ENCODE peak calls at places on chromosomes 1 and 21, in six cellular contexts. J is HTR-8/SVneo; P is dermis blood vessel endothelial cell; U is CD4-positive, alpha-beta memory T cell; C is G401; Y is globus pallidus. G is an unnamed sample.

GRCh38 chr1:42266253-42267135 is 68.5 kb downstream of the FOXJ3 start:
- DNase-seq in U (no peak), C (peak), P (peak), Y (no peak), J (no peak), G (no peak)

GRCh38 chr1:30388386-30388785 is 335.0 kb downstream of the MATN1 start:
- DNase-seq in J (no peak), Y (no peak), U (no peak), P (no peak), C (no peak), G (no peak)

GRCh38 chr1:55050283-55050682 is 10.9 kb downstream of the PCSK9 start:
- DNase-seq in U (no peak), J (no peak), P (no peak), C (peak), Y (no peak), G (no peak)

GRCh38 chr21:14321042-14321441 is 61.9 kb downstream of the HSPA13 start:
- DNase-seq in U (no peak), C (no peak), P (no peak), J (peak), Y (no peak), G (no peak)

GRCh38 chr21:14591882-14592281 is 45.8 kb upstream of the SAMSN1 start:
- DNase-seq in Y (peak), U (peak), J (no peak), C (no peak), P (no peak), G (no peak)

GRCh38 chr1:113835686-113836290 is 23.5 kb upstream of the RSBN1 start:
- DNase-seq in C (peak), P (peak), J (no peak), Y (peak), U (peak), G (no peak)

GRCh38 chr1:101567582-101568189 is 330.9 kb downstream of the S1PR1 start:
- DNase-seq in C (peak), U (peak), J (peak), P (peak), Y (no peak), G (peak)

GRCh38 chr1:203200916-203201315 is 14.4 kb upstream of the CHI3L1 start:
- DNase-seq in P (no peak), C (no peak), J (no peak), Y (no peak), U (no peak), G (no peak)

GRCh38 chr1:227805606-227806197 is 9.8 kb upstream of the PRSS38 start:
- DNase-seq in U (no peak), Y (no peak), P (peak), C (no peak), J (no peak), G (no peak)

GRCh38 chr21:41418956-41419680 is 6.9 kb upstream of the MX1 start:
- DNase-seq in Y (no peak), C (no peak), U (no peak), J (no peak), P (no peak), G (no peak)

GRCh38 chr1:78716186-78716585 is 66.6 kb downstream of the IFI44 start:
- DNase-seq in U (no peak), Y (no peak), J (no peak), P (peak), C (no peak), G (no peak)

GRCh38 chr21:46121286-46122221 is 23.6 kb downstream of the COL6A2 start:
- DNase-seq in J (no peak), C (no peak), U (no peak), Y (no peak), P (no peak), G (peak)

GRCh38 chr1:8075511-8076051 is 49.5 kb upstream of the ERRFI1 start:
- DNase-seq in C (no peak), Y (no peak), P (no peak), J (no peak), U (no peak), G (no peak)

GRCh38 chr1:243443557-243443956 is 187.7 kb downstream of the SDCCAG8 start:
- DNase-seq in U (no peak), C (no peak), P (peak), J (no peak), Y (no peak), G (no peak)

GRCh38 chr1:16617778-16618580 is 4.6 kb upstream of the NBPF1 start:
- DNase-seq in J (no peak), C (no peak), Y (no peak), U (no peak), P (no peak), G (no peak)

GRCh38 chr1:32992489-32993214 is 28.0 kb upstream of the RNF19B start:
- DNase-seq in U (peak), J (peak), C (peak), P (peak), Y (peak), G (peak)

GRCh38 chr1:24321712-24322635 is 2.8 kb downstream of the GRHL3 start:
- DNase-seq in U (peak), C (peak), P (peak), Y (no peak), J (peak), G (peak)

GRCh38 chr1:175137369-175137768 is 55.2 kb downstream of the KIAA0040 start:
- DNase-seq in C (no peak), U (no peak), Y (no peak), J (no peak), P (no peak), G (no peak)

GRCh38 chr1:115545791-115546733 is 95.7 kb upstream of the VANGL1 start:
- DNase-seq in Y (peak), C (peak), U (no peak), J (peak), P (peak), G (peak)

GRCh38 chr1:246111570-246111969 is 395.5 kb downstream of the SMYD3 start:
- DNase-seq in C (no peak), U (no peak), P (no peak), Y (no peak), J (no peak), G (no peak)

GRCh38 chr1:235357485-235358378 is 9.5 kb upstream of the TBCE start:
- DNase-seq in J (no peak), C (no peak), Y (no peak), U (no peak), P (no peak), G (peak)

GRCh38 chr1:2104621-2105427 is 54.6 kb downstream of the PRKCZ start:
- DNase-seq in C (no peak), Y (no peak), P (no peak), J (no peak), U (no peak), G (no peak)

GRCh38 chr1:15531682-15532081 is 5.0 kb downstream of the DNAJC16 start:
- DNase-seq in C (no peak), J (no peak), U (no peak), Y (no peak), P (no peak), G (no peak)

GRCh38 chr1:10360045-10360444 is 38.8 kb upstream of the PGD start:
- DNase-seq in P (no peak), U (no peak), Y (no peak), C (no peak), J (no peak), G (no peak)

GRCh38 chr1:182960046-182960445 is 7.1 kb upstream of the SHCBP1L start:
- DNase-seq in Y (no peak), J (no peak), U (no peak), C (no peak), P (no peak), G (no peak)

GRCh38 chr1:226349081-226349480 is 40.1 kb upstream of the LIN9 start:
- DNase-seq in J (no peak), Y (no peak), P (no peak), U (no peak), C (no peak), G (no peak)

GRCh38 chr21:39313042-39313456 is 383 bp downstream of the BRWD1 start:
- DNase-seq in J (no peak), Y (no peak), C (no peak), P (peak), U (no peak), G (peak)

GRCh38 chr1:82932207-82932606 is 1066.7 kb downstream of the TTLL7 start:
- DNase-seq in U (no peak), P (no peak), C (no peak), Y (no peak), J (no peak), G (no peak)

GRCh38 chr1:26772687-26773086 is 15.1 kb upstream of the PIGV start:
- DNase-seq in P (peak), U (no peak), C (no peak), Y (no peak), J (peak), G (no peak)